ENCODE peak calls at places on chromosomes 7 and 10, in nine cellular contexts. One of them, this sample, is unnamed. For H3K27me3, the result is how much of the 10 kb centered on the place peaks cover.

GRCh38 chr7:2154831-2155230 is 77.9 kb downstream of the MAD1L1 start:
- DNase-seq in IMR-90: no peak
- DNase-seq in right cardiac atrium: no peak
- DNase-seq in CD8-positive, alpha-beta T cell: no peak
- DNase-seq in aorta: peak
- DNase-seq in lower lobe of right lung: peak
- DNase-seq in fibroblast of lung: no peak
- DNase-seq in heart left ventricle: peak
- DNase-seq in breast epithelium: no peak
- DNase-seq in this sample: no peak

GRCh38 chr10:97676770-97677581 is 10.1 kb downstream of the AVPI1 start:
- DNase-seq in CD8-positive, alpha-beta T cell: peak
- DNase-seq in right cardiac atrium: no peak
- DNase-seq in breast epithelium: no peak
- DNase-seq in aorta: no peak
- DNase-seq in lower lobe of right lung: no peak
- DNase-seq in fibroblast of lung: peak
- DNase-seq in heart left ventricle: no peak
- DNase-seq in IMR-90: peak
- DNase-seq in this sample: peak

GRCh38 chr7:30988346-30989005 is 24.7 kb downstream of the GHRHR start:
- DNase-seq in IMR-90: no peak
- DNase-seq in fibroblast of lung: no peak
- DNase-seq in breast epithelium: no peak
- DNase-seq in right cardiac atrium: peak
- DNase-seq in lower lobe of right lung: peak
- DNase-seq in CD8-positive, alpha-beta T cell: no peak
- DNase-seq in heart left ventricle: peak
- DNase-seq in aorta: peak
- DNase-seq in this sample: no peak

GRCh38 chr7:131538791-131539179 is 17.6 kb downstream of the PODXL start:
- DNase-seq in fibroblast of lung: no peak
- DNase-seq in lower lobe of right lung: no peak
- DNase-seq in CD8-positive, alpha-beta T cell: no peak
- DNase-seq in right cardiac atrium: no peak
- DNase-seq in breast epithelium: no peak
- DNase-seq in aorta: peak
- DNase-seq in heart left ventricle: peak
- DNase-seq in IMR-90: no peak
- DNase-seq in this sample: peak

GRCh38 chr7:101156277-101156676 is 2.0 kb downstream of the AP1S1 start:
- DNase-seq in aorta: no peak
- DNase-seq in heart left ventricle: no peak
- DNase-seq in lower lobe of right lung: no peak
- DNase-seq in breast epithelium: no peak
- DNase-seq in CD8-positive, alpha-beta T cell: no peak
- DNase-seq in IMR-90: no peak
- DNase-seq in fibroblast of lung: no peak
- DNase-seq in right cardiac atrium: no peak
- DNase-seq in this sample: no peak

GRCh38 chr10:129038490-129039011 is 428.5 kb upstream of the MGMT start:
- DNase-seq in lower lobe of right lung: no peak
- DNase-seq in CD8-positive, alpha-beta T cell: no peak
- DNase-seq in breast epithelium: no peak
- DNase-seq in aorta: no peak
- DNase-seq in right cardiac atrium: no peak
- DNase-seq in fibroblast of lung: no peak
- DNase-seq in heart left ventricle: no peak
- DNase-seq in IMR-90: no peak
- DNase-seq in this sample: no peak

GRCh38 chr7:131071786-131072504 is 255.7 kb upstream of the MKLN1 start:
- DNase-seq in aorta: no peak
- DNase-seq in lower lobe of right lung: no peak
- DNase-seq in right cardiac atrium: peak
- DNase-seq in breast epithelium: no peak
- DNase-seq in IMR-90: peak
- DNase-seq in heart left ventricle: peak
- DNase-seq in fibroblast of lung: peak
- DNase-seq in CD8-positive, alpha-beta T cell: no peak
- DNase-seq in this sample: peak

GRCh38 chr10:26000971-26001370 is 66.9 kb downstream of the MYO3A start:
- DNase-seq in right cardiac atrium: no peak
- DNase-seq in breast epithelium: no peak
- DNase-seq in heart left ventricle: no peak
- DNase-seq in IMR-90: no peak
- DNase-seq in aorta: no peak
- DNase-seq in fibroblast of lung: no peak
- DNase-seq in CD8-positive, alpha-beta T cell: no peak
- DNase-seq in lower lobe of right lung: no peak
- DNase-seq in this sample: no peak

GRCh38 chr7:69742237-69742636 is 144.0 kb downstream of the AUTS2 start:
- DNase-seq in breast epithelium: no peak
- DNase-seq in fibroblast of lung: no peak
- DNase-seq in aorta: no peak
- DNase-seq in IMR-90: no peak
- DNase-seq in lower lobe of right lung: no peak
- DNase-seq in right cardiac atrium: no peak
- DNase-seq in heart left ventricle: no peak
- DNase-seq in CD8-positive, alpha-beta T cell: no peak
- DNase-seq in this sample: no peak

GRCh38 chr10:101297901-101298451 is 56.0 kb upstream of the BTRC start:
- DNase-seq in aorta: peak
- DNase-seq in fibroblast of lung: peak
- DNase-seq in lower lobe of right lung: peak
- DNase-seq in IMR-90: peak
- DNase-seq in heart left ventricle: no peak
- DNase-seq in right cardiac atrium: peak
- DNase-seq in breast epithelium: peak
- DNase-seq in CD8-positive, alpha-beta T cell: peak
- DNase-seq in this sample: peak

GRCh38 chr7:14521183-14521582 is 381.4 kb downstream of the DGKB start:
- DNase-seq in right cardiac atrium: no peak
- DNase-seq in IMR-90: no peak
- DNase-seq in aorta: no peak
- DNase-seq in heart left ventricle: no peak
- DNase-seq in CD8-positive, alpha-beta T cell: no peak
- DNase-seq in lower lobe of right lung: no peak
- DNase-seq in breast epithelium: no peak
- DNase-seq in fibroblast of lung: no peak
- DNase-seq in this sample: no peak

GRCh38 chr7:157404845-157405481 is 68.2 kb downstream of the DNAJB6 start:
- DNase-seq in breast epithelium: peak
- DNase-seq in aorta: peak
- DNase-seq in CD8-positive, alpha-beta T cell: no peak
- DNase-seq in fibroblast of lung: peak
- DNase-seq in heart left ventricle: peak
- DNase-seq in right cardiac atrium: no peak
- DNase-seq in IMR-90: peak
- DNase-seq in lower lobe of right lung: no peak
- DNase-seq in this sample: no peak

GRCh38 chr7:36161996-36162395 is 8.9 kb downstream of the EEPD1 start:
- DNase-seq in fibroblast of lung: peak
- DNase-seq in aorta: no peak
- DNase-seq in right cardiac atrium: no peak
- DNase-seq in IMR-90: no peak
- DNase-seq in CD8-positive, alpha-beta T cell: no peak
- DNase-seq in heart left ventricle: no peak
- DNase-seq in breast epithelium: no peak
- DNase-seq in lower lobe of right lung: no peak
- DNase-seq in this sample: no peak

GRCh38 chr7:158272509-158273137 is 315.0 kb downstream of the PTPRN2 start:
- DNase-seq in aorta: peak
- DNase-seq in right cardiac atrium: no peak
- DNase-seq in fibroblast of lung: no peak
- DNase-seq in breast epithelium: peak
- DNase-seq in heart left ventricle: peak
- DNase-seq in IMR-90: no peak
- DNase-seq in CD8-positive, alpha-beta T cell: no peak
- DNase-seq in lower lobe of right lung: no peak
- DNase-seq in this sample: no peak

GRCh38 chr7:130356121-130356759 is 11.6 kb downstream of the CPA5 start:
- DNase-seq in breast epithelium: peak
- DNase-seq in heart left ventricle: peak
- DNase-seq in CD8-positive, alpha-beta T cell: no peak
- DNase-seq in IMR-90: peak
- DNase-seq in aorta: no peak
- DNase-seq in fibroblast of lung: peak
- DNase-seq in lower lobe of right lung: no peak
- DNase-seq in right cardiac atrium: peak
- DNase-seq in this sample: peak

DNA sequence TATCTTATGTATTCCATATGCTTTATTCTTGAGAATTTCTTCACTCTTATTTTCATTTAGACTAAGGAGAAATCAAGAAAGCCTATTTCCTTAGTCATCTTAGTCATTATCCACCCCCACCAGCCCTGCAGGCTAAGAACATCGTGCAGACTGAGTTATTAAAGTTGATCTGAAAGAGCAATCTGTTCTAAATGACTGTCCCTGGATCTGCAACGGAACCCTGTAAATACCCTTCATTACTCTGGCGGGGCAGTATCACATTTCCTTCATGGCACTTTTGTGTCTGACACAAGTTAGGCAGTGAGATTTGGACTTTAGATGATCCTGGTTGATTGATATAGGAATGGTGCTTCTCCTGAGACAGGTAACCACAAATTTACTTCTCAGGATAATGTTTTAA is 3.5 kb upstream of the MYPN start:
- DNase-seq in CD8-positive, alpha-beta T cell: no peak
- DNase-seq in aorta: no peak
- DNase-seq in lower lobe of right lung: no peak
- DNase-seq in heart left ventricle: no peak
- DNase-seq in IMR-90: peak
- DNase-seq in breast epithelium: no peak
- DNase-seq in fibroblast of lung: peak
- DNase-seq in right cardiac atrium: no peak
- DNase-seq in this sample: peak
- H3K4me3 ChIP-seq in CD8-positive, alpha-beta T cell: no peak
- H3K4me3 ChIP-seq in aorta: no peak
- H3K4me3 ChIP-seq in lower lobe of right lung: no peak
- H3K4me3 ChIP-seq in heart left ventricle: no peak
- H3K4me3 ChIP-seq in IMR-90: peak
- H3K4me3 ChIP-seq in breast epithelium: no peak
- H3K4me3 ChIP-seq in fibroblast of lung: no peak
- H3K4me3 ChIP-seq in right cardiac atrium: no peak
- H3K4me3 ChIP-seq in this sample: peak

DNA sequence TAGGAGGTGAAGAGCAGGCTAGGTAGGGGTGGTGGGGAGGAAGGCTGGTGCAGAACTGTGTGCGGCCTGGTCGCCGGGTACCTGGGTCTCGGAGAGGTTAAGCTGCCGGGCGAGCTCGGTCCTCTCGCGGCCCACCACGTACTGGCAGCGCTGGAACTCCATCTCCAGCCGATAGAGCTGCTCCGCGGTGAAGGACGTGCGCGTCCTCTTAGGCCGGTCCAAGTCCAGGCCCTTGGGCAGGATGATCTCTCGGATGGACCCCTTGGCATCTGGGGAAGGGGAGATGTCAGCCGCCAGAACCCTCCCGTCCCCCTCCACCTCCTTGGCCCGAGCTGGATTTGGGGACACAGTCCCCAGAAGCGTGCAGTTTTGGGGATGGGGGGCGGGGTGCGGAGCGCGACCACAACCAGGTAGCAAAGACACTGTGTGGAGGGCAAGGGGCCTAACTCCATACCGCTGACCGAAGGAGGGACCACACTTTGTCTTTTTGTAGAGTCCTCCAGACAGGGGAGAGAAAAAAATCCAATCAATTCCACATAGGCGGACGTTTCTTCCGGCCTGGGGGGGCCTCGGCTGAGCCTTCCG is 1.6 kb downstream of the VAX1 start:
- DNase-seq in breast epithelium: no peak
- DNase-seq in heart left ventricle: no peak
- DNase-seq in aorta: no peak
- DNase-seq in IMR-90: no peak
- DNase-seq in fibroblast of lung: no peak
- DNase-seq in CD8-positive, alpha-beta T cell: no peak
- DNase-seq in right cardiac atrium: no peak
- DNase-seq in lower lobe of right lung: no peak
- DNase-seq in this sample: no peak
- H3K27me3 ChIP-seq in breast epithelium: half or more
- H3K27me3 ChIP-seq in heart left ventricle: half or more
- H3K27me3 ChIP-seq in aorta: under half
- H3K27me3 ChIP-seq in IMR-90: half or more
- H3K27me3 ChIP-seq in fibroblast of lung: half or more
- H3K27me3 ChIP-seq in CD8-positive, alpha-beta T cell: under half
- H3K27me3 ChIP-seq in right cardiac atrium: under half
- H3K27me3 ChIP-seq in lower lobe of right lung: half or more
- H3K27me3 ChIP-seq in this sample: under half

GRCh38 chr7:428896-429827 is 90.5 kb downstream of the PDGFA start:
- DNase-seq in breast epithelium: no peak
- DNase-seq in aorta: no peak
- DNase-seq in fibroblast of lung: no peak
- DNase-seq in lower lobe of right lung: no peak
- DNase-seq in heart left ventricle: no peak
- DNase-seq in CD8-positive, alpha-beta T cell: no peak
- DNase-seq in right cardiac atrium: peak
- DNase-seq in IMR-90: no peak
- DNase-seq in this sample: no peak
- H3K4me3 ChIP-seq in breast epithelium: no peak
- H3K4me3 ChIP-seq in aorta: no peak
- H3K4me3 ChIP-seq in fibroblast of lung: no peak
- H3K4me3 ChIP-seq in lower lobe of right lung: no peak
- H3K4me3 ChIP-seq in heart left ventricle: no peak
- H3K4me3 ChIP-seq in CD8-positive, alpha-beta T cell: no peak
- H3K4me3 ChIP-seq in right cardiac atrium: no peak
- H3K4me3 ChIP-seq in IMR-90: no peak
- H3K4me3 ChIP-seq in this sample: no peak

DNA sequence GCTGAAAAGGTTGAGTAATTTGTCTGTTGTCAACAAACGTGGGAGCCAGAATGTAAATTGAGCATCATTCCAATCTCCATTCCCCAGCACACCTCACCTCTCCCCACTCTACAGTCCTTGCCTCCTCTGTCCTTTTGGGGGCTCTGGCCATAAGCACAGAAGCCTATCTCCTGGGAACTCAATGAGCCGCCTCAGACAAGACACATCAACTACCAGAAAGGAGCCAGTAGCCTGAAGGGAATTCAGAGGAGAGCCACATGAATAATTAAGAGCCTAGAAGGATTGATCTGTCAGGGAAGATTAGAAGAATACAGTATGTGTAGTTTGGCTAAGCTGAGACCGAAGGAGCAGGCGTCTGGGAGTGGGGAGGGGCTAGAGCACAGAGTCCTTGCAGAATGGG is 31.2 kb downstream of the FRMD4A start:
- DNase-seq in heart left ventricle: no peak
- DNase-seq in breast epithelium: no peak
- DNase-seq in CD8-positive, alpha-beta T cell: no peak
- DNase-seq in aorta: no peak
- DNase-seq in lower lobe of right lung: no peak
- DNase-seq in fibroblast of lung: no peak
- DNase-seq in right cardiac atrium: no peak
- DNase-seq in IMR-90: no peak
- DNase-seq in this sample: no peak
- H3K27me3 ChIP-seq in heart left ventricle: under half
- H3K27me3 ChIP-seq in breast epithelium: under half
- H3K27me3 ChIP-seq in CD8-positive, alpha-beta T cell: under half
- H3K27me3 ChIP-seq in aorta: under half
- H3K27me3 ChIP-seq in lower lobe of right lung: under half
- H3K27me3 ChIP-seq in fibroblast of lung: under half
- H3K27me3 ChIP-seq in right cardiac atrium: under half
- H3K27me3 ChIP-seq in IMR-90: half or more
- H3K27me3 ChIP-seq in this sample: under half